ENCODE peak calls at places on chromosomes 4 and X, in eight cellular contexts. J is left ventricle myocardium inferior, M is SK-MEL-5, W is nephron progenitor cell, O is non-pigmented ciliary epithelial cell, Q is caudate nucleus, I is stomach, A is right lobe of liver. U is an unnamed sample.

GRCh38 chr4:98659741-98660507 is 1.5 kb upstream of the TSPAN5 start:
- DNase-seq in J (no peak), M (no peak), W (no peak), O (no peak), Q (no peak), I (no peak), A (no peak), U (no peak)

GRCh38 chrX:10393899-10394298 is 226.5 kb downstream of the MID1 start:
- DNase-seq in J (no peak), M (no peak), W (no peak), O (no peak), Q (no peak), I (no peak), A (no peak), U (no peak)

GRCh38 chrX:100410083-100410590 is at the start of gene PCDH19:
- DNase-seq in J (peak; percentile 45), M (peak; percentile 60), W (peak; percentile 89), O (peak; percentile 3), Q (peak; percentile 2), I (peak; percentile 54), A (peak; percentile 59), U (peak; percentile 29)

GRCh38 chr4:7358100-7358735 is 76.5 kb downstream of the PSAPL1 start:
- DNase-seq in J (peak; percentile 58), M (peak; percentile 11), W (no peak), O (peak; percentile 70), Q (no peak), I (peak; percentile 31), A (no peak), U (peak; percentile 42)

GRCh38 chr4:1246901-1247810 is 1.8 kb downstream of the CTBP1 start:
- DNase-seq in J (peak; percentile 19), M (no peak), W (peak; percentile 43), O (no peak), Q (no peak), I (no peak), A (peak; percentile 59), U (no peak)

GRCh38 chr4:69523385-69524132 is 27.9 kb upstream of the UGT2B4 start:
- DNase-seq in J (no peak), M (no peak), W (no peak), O (no peak), Q (no peak), I (no peak), A (no peak), U (no peak)

GRCh38 chr4:74659576-74660411 is 134.5 kb downstream of the BTC start:
- DNase-seq in J (no peak), M (peak; percentile 65), W (no peak), O (peak; percentile 98), Q (no peak), I (no peak), A (no peak), U (no peak)

GRCh38 chrX:40082447-40083119 is 15.2 kb downstream of the BCOR start:
- DNase-seq in J (peak; percentile 24), M (no peak), W (no peak), O (no peak), Q (no peak), I (no peak), A (peak; percentile 75), U (no peak)

GRCh38 chrX:7090506-7091095 is 56.9 kb upstream of the STS start:
- DNase-seq in J (no peak), M (no peak), W (no peak), O (no peak), Q (no peak), I (no peak), A (peak; percentile 71), U (no peak)

GRCh38 chrX:96183843-96184242 is 500.8 kb upstream of the DIAPH2 start:
- DNase-seq in J (no peak), M (peak; percentile 45), W (no peak), O (no peak), Q (no peak), I (no peak), A (no peak), U (no peak)

GRCh38 chr4:173834151-173834550 is 304.1 kb upstream of the HAND2 start:
- DNase-seq in J (no peak), M (peak; percentile 68), W (no peak), O (no peak), Q (no peak), I (no peak), A (no peak), U (no peak)

GRCh38 chr4:82765134-82765533 is 33.5 kb downstream of the SCD5 start:
- DNase-seq in J (no peak), M (no peak), W (no peak), O (no peak), Q (no peak), I (no peak), A (no peak), U (no peak)

GRCh38 chr4:90189128-90189527 is 61.9 kb downstream of the CCSER1 start:
- DNase-seq in J (no peak), M (no peak), W (no peak), O (no peak), Q (no peak), I (no peak), A (no peak), U (no peak)

GRCh38 chr4:52015366-52015765 is 4.8 kb downstream of the LRRC66 start:
- DNase-seq in J (no peak), M (peak; percentile 62), W (no peak), O (no peak), Q (no peak), I (no peak), A (no peak), U (no peak)

GRCh38 chr4:183600189-183600685 is 58.7 kb downstream of the RWDD4 start:
- DNase-seq in J (no peak), M (peak; percentile 67), W (no peak), O (no peak), Q (no peak), I (no peak), A (no peak), U (no peak)

GRCh38 chrX:152900937-152901445 is 3.1 kb downstream of the ZNF185 start:
- DNase-seq in J (no peak), M (no peak), W (no peak), O (no peak), Q (no peak), I (no peak), A (peak; percentile 11), U (no peak)

GRCh38 chr4:71267244-71267643 is 71.6 kb upstream of the SLC4A4 start:
- DNase-seq in J (no peak), M (no peak), W (no peak), O (no peak), Q (no peak), I (no peak), A (no peak), U (no peak)

GRCh38 chr4:142427456-142427855 is 418.6 kb downstream of the INPP4B start:
- DNase-seq in J (no peak), M (no peak), W (no peak), O (no peak), Q (no peak), I (no peak), A (no peak), U (no peak)

GRCh38 chr4:185213829-185214228 is 4.4 kb downstream of the SNX25 start:
- DNase-seq in J (no peak), M (no peak), W (no peak), O (no peak), Q (no peak), I (no peak), A (no peak), U (no peak)

GRCh38 chrX:50813843-50814661 is at the start of gene SHROOM4:
- DNase-seq in J (peak; percentile 40), M (peak; percentile 70), W (peak; percentile 69), O (no peak), Q (peak; percentile 32), I (peak; percentile 28), A (peak; percentile 57), U (peak; percentile 35)

GRCh38 chr4:146472404-146472803 is 49.3 kb downstream of the SLC10A7 start:
- DNase-seq in J (no peak), M (no peak), W (no peak), O (no peak), Q (no peak), I (no peak), A (no peak), U (no peak)